ENCODE peak calls at places on chromosomes 12 and 14, in seven cellular contexts. C is right cardiac atrium; P is neural progenitor cell; O is CD8-positive, alpha-beta memory T cell; R is body of pancreas; T is right lobe of liver; H is psoas muscle. I is an unnamed sample. For H3K4me1, the result is how much of the 10 kb centered on the place peaks cover.

GRCh38 chr12:88639361-88639760 is 59.1 kb upstream of the KITLG start:
- DNase-seq in C (no peak), T (no peak), O (no peak), H (no peak), R (no peak), P (no peak), I (peak)

GRCh38 chr12:116863275-116863767 is 17.9 kb downstream of the HRK start:
- DNase-seq in T (no peak), P (peak), C (no peak), H (no peak), R (no peak), O (no peak), I (no peak)

GRCh38 chr12:1474059-1474537 is 120.3 kb downstream of the FBXL14 start:
- DNase-seq in P (no peak), R (no peak), T (no peak), O (no peak), H (no peak), C (no peak), I (peak)

GRCh38 chr12:29516431-29516875 is 19.0 kb upstream of the OVCH1 start:
- DNase-seq in O (no peak), H (no peak), T (no peak), R (no peak), P (no peak), C (no peak), I (no peak)

GRCh38 chr12:132806857-132807256 is 21.8 kb downstream of the GOLGA3 start:
- DNase-seq in C (peak), O (no peak), P (no peak), H (no peak), R (no peak), T (no peak), I (no peak)

GRCh38 chr12:82479511-82479910 is 121.2 kb downstream of the METTL25 start:
- DNase-seq in P (peak), T (no peak), H (no peak), O (no peak), C (no peak), R (no peak), I (no peak)

GRCh38 chr12:1640630-1641234 is 11.7 kb downstream of the WNT5B start:
- DNase-seq in T (no peak), R (no peak), O (no peak), H (no peak), C (no peak), P (no peak), I (no peak)

GRCh38 chr14:53450871-53451270 is 297.7 kb upstream of the DDHD1 start:
- DNase-seq in O (no peak), P (no peak), H (no peak), C (no peak), T (no peak), R (no peak), I (peak)

GRCh38 chr14:67746927-67747326 is 45.2 kb downstream of the RDH12 start:
- DNase-seq in T (no peak), R (no peak), P (no peak), C (no peak), O (no peak), H (no peak), I (no peak)

GRCh38 chr14:59123975-59124374 is 64.5 kb upstream of the DAAM1 start:
- DNase-seq in R (no peak), P (no peak), H (no peak), C (no peak), T (no peak), O (no peak), I (peak)

GRCh38 chr12:40622246-40622838 is 69.9 kb upstream of the CNTN1 start:
- DNase-seq in H (peak), P (peak), C (no peak), O (no peak), R (peak), T (no peak), I (peak)

GRCh38 chr12:121531356-121531750 is 49.5 kb downstream of the KDM2B start:
- DNase-seq in R (no peak), H (no peak), O (no peak), C (no peak), T (no peak), P (no peak), I (no peak)

GRCh38 chr14:49858383-49858782 is 5.8 kb upstream of the NEMF start:
- DNase-seq in P (no peak), H (no peak), T (no peak), O (no peak), R (no peak), C (no peak), I (no peak)

GRCh38 chr14:92986254-92987147 is 63.6 kb downstream of the CHGA start:
- DNase-seq in O (peak), C (no peak), R (peak), H (no peak), T (peak), P (no peak), I (no peak)

GRCh38 chr14:56150645-56151345 is 32.6 kb downstream of the PELI2 start:
- DNase-seq in O (no peak), C (no peak), R (no peak), P (no peak), T (no peak), H (no peak), I (no peak)

GRCh38 chr14:72256055-72256454 is 323.8 kb downstream of the RGS6 start:
- DNase-seq in R (no peak), P (no peak), H (no peak), O (no peak), T (no peak), C (no peak), I (no peak)

GRCh38 chr12:108686753-108687152 is 44.6 kb downstream of the CORO1C start:
- DNase-seq in C (peak), R (no peak), P (no peak), T (no peak), O (no peak), H (peak), I (no peak)

GRCh38 chr14:102027951-102028350 is 58.9 kb downstream of the HSP90AA1 start:
- DNase-seq in H (no peak), T (no peak), O (no peak), P (no peak), R (no peak), C (no peak), I (no peak)

GRCh38 chr12:32515137-32515860 is 115.9 kb downstream of the FGD4 start:
- DNase-seq in T (no peak), P (peak), O (no peak), R (no peak), C (no peak), H (no peak), I (no peak)

GRCh38 chr14:104788873-104789663 is 6.5 kb downstream of the AKT1 start:
- DNase-seq in R (no peak), P (no peak), O (no peak), C (peak), T (peak), H (no peak), I (no peak)
- H3K4me1 ChIP-seq in R (half or more), P (under half), O (under half), C (under half), T (half or more), H (under half), I (under half)

DNA sequence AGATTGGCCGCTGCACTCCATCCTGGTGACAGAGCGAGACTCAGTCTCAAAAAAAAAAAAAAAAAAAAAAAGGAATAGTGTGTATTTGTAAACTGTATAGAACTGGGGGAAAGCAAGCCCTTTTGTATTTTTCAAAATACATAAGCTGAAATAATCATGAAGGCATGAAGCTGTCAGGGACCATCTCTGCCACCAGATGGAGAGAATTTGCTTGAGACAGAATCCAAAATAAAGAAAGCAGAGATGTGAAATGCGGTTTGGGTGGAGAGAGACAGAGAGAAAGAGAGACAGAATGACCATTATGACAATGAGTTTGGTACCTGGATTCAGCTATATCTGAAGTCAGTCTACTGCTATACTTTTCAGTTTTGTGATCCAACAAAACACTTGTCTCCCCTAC is 155.7 kb upstream of the LRIG3 start:
- DNase-seq in R (no peak), C (no peak), O (no peak), P (no peak), H (no peak), T (no peak), I (no peak)
- H3K4me3 ChIP-seq in R (no peak), C (no peak), O (no peak), P (no peak), H (no peak), T (no peak), I (no peak)

GRCh38 chr12:52204095-52204930 is 12.5 kb upstream of the KRT80 start:
- DNase-seq in H (no peak), R (no peak), T (peak), C (no peak), O (no peak), P (no peak), I (no peak)

GRCh38 chr12:52206309-52207040 is 14.7 kb upstream of the KRT80 start:
- DNase-seq in P (no peak), C (no peak), H (no peak), R (no peak), T (no peak), O (peak), I (no peak)

GRCh38 chr12:52204931-52205505 is 13.2 kb upstream of the KRT80 start:
- DNase-seq in C (no peak), R (no peak), P (no peak), T (peak), O (peak), H (no peak), I (no peak)

GRCh38 chr12:52207106-52207505 is 15.3 kb upstream of the KRT80 start:
- DNase-seq in O (peak), C (no peak), T (peak), P (no peak), R (no peak), H (no peak), I (no peak)

GRCh38 chr12:52205584-52206308 is 13.9 kb upstream of the KRT80 start:
- DNase-seq in R (no peak), H (no peak), C (no peak), O (peak), T (no peak), P (no peak), I (no peak)
- H3K4me1 ChIP-seq in R (half or more), H (under half), C (under half), O (under half), T (under half), P (under half), I (under half)

GRCh38 chr12:53927220-53928029 is 11.2 kb upstream of the HOXC13 start:
- DNase-seq in R (no peak), H (no peak), T (no peak), C (no peak), P (no peak), O (no peak), I (no peak)
- H3K4me3 ChIP-seq in R (no peak), H (no peak), T (no peak), C (no peak), P (no peak), O (no peak), I (no peak)